ENCODE peak calls at places on chromosomes 7 and 10, in eight cellular contexts. X is stimulated activated CD4-positive, alpha-beta T cell treated with anti-CD3 and anti-CD28 coated beads, Interleukin-15, amount 100 ng/mL, for 24 hours; I is heart left ventricle; P is NCI-H1417; T is adipocyte; E is lower lobe of right lung; Q is astrocyte of the spinal cord; D is NCI-H2227 treated with DMSO at 0.1 percent for 48 hours. G is an unnamed sample.

GRCh38 chr7:104980969-104981670 is 32.9 kb upstream of the KMT2E start:
- DNase-seq in Q (peak; percentile 69), D (peak; percentile 88), T (peak; percentile 93), X (no peak), E (no peak), I (no peak), P (peak; percentile 82), G (peak; percentile 70)

GRCh38 chr7:77266162-77266807 is 66.7 kb upstream of the FGL2 start:
- DNase-seq in I (no peak), E (no peak), X (peak; percentile 11), Q (no peak), D (no peak), P (no peak), T (no peak), G (no peak)

GRCh38 chr7:91288208-91288824 is 24.1 kb downstream of the FZD1 start:
- DNase-seq in P (peak; percentile 49), Q (no peak), T (no peak), D (no peak), E (no peak), X (peak; percentile 48), I (peak; percentile 45), G (peak; percentile 1)

GRCh38 chr10:133324198-133324792 is 12.4 kb downstream of the CALY start:
- DNase-seq in E (peak; percentile 75), Q (peak; percentile 20), X (peak; percentile 78), P (peak; percentile 75), D (peak; percentile 69), T (peak; percentile 64), I (no peak), G (peak; percentile 43)

GRCh38 chr10:128693493-128694132 is 567.4 kb upstream of the MKI67 start:
- DNase-seq in E (no peak), X (no peak), Q (no peak), T (no peak), D (no peak), I (no peak), P (no peak), G (no peak)

GRCh38 chr10:110274629-110275028 is 30.1 kb downstream of the SMNDC1 start:
- DNase-seq in P (no peak), D (no peak), I (no peak), E (no peak), Q (no peak), T (no peak), X (no peak), G (no peak)

GRCh38 chr7:128450913-128451312 is 4.8 kb upstream of the HILPDA start:
- DNase-seq in Q (no peak), P (no peak), I (no peak), D (no peak), E (no peak), X (no peak), T (no peak), G (no peak)

GRCh38 chr10:14588084-14588937 is 186.4 kb downstream of the FAM107B start:
- DNase-seq in I (no peak), E (no peak), P (no peak), D (no peak), X (peak; percentile 75), T (peak; percentile 97), Q (peak; percentile 84), G (peak; percentile 99)

GRCh38 chr10:86942441-86943315 is 14.7 kb downstream of the MMRN2 start:
- DNase-seq in P (no peak), X (no peak), E (no peak), Q (no peak), D (no peak), I (no peak), T (no peak), G (no peak)

GRCh38 chr7:107684947-107685463 is 24.4 kb downstream of the SLC26A4 start:
- DNase-seq in X (no peak), D (no peak), I (no peak), E (no peak), P (no peak), Q (no peak), T (no peak), G (no peak)

GRCh38 chr7:95755277-95755934 is 16.9 kb upstream of the DYNC1I1 start:
- DNase-seq in D (peak; percentile 81), P (no peak), I (no peak), E (no peak), T (no peak), X (no peak), Q (no peak), G (no peak)

GRCh38 chr7:152588350-152588749 is 87.6 kb downstream of the XRCC2 start:
- DNase-seq in P (no peak), Q (peak; percentile 9), T (peak; percentile 76), I (no peak), X (no peak), E (no peak), D (no peak), G (peak; percentile 77)

GRCh38 chr7:42886129-42886528 is 25.7 kb downstream of the C7orf25 start:
- DNase-seq in X (no peak), D (no peak), I (no peak), E (no peak), P (no peak), Q (no peak), T (peak; percentile 38), G (peak; percentile 33)

GRCh38 chr7:2321020-2321419 is 6.8 kb upstream of the SNX8 start:
- DNase-seq in Q (no peak), T (no peak), D (no peak), P (peak; percentile 9), X (no peak), I (no peak), E (no peak), G (peak; percentile 35)

GRCh38 chr10:70743430-70743788 is 41.8 kb downstream of the TBATA start:
- DNase-seq in T (no peak), P (no peak), Q (no peak), X (no peak), D (no peak), I (no peak), E (peak; percentile 35), G (no peak)

GRCh38 chr10:1242975-1243374 is 186.8 kb downstream of the WDR37 start:
- DNase-seq in X (no peak), P (no peak), E (no peak), T (no peak), I (no peak), D (no peak), Q (no peak), G (no peak)

GRCh38 chr7:5354460-5355279 is 69.0 kb downstream of the TNRC18 start:
- DNase-seq in D (no peak), X (no peak), P (peak; percentile 55), Q (no peak), I (peak; percentile 76), E (no peak), T (peak; percentile 17), G (peak; percentile 66)

GRCh38 chr10:19921300-19922140 is 105.3 kb downstream of the PLXDC2 start:
- DNase-seq in D (no peak), T (no peak), X (no peak), Q (peak; percentile 62), E (no peak), I (no peak), P (no peak), G (peak; percentile 83)

GRCh38 chr10:26488344-26488743 is 50.2 kb downstream of the APBB1IP start:
- DNase-seq in T (no peak), D (no peak), E (no peak), I (no peak), X (peak; percentile 51), Q (peak; percentile 43), P (no peak), G (peak; percentile 4)

GRCh38 chr10:132321726-132322125 is 10.3 kb upstream of the LRRC27 start:
- DNase-seq in D (no peak), T (no peak), P (no peak), E (peak; percentile 11), I (no peak), Q (no peak), X (no peak), G (no peak)

GRCh38 chr10:102422586-102423129 is 2.0 kb downstream of the FBXL15 start:
- DNase-seq in P (peak; percentile 46), E (peak; percentile 92), D (peak; percentile 49), Q (peak; percentile 64), I (peak; percentile 78), X (peak; percentile 74), T (peak; percentile 86), G (peak; percentile 78)

GRCh38 chr7:138170298-138170697 is 94.0 kb downstream of the AKR1D1 start:
- DNase-seq in X (no peak), T (no peak), P (no peak), E (no peak), Q (no peak), I (no peak), D (no peak), G (no peak)

GRCh38 chr7:100859856-100860255 is 7.3 kb upstream of the TRIP6 start:
- DNase-seq in Q (no peak), P (no peak), E (no peak), D (no peak), I (no peak), T (no peak), X (no peak), G (no peak)

GRCh38 chr10:122636953-122637352 is 62.7 kb downstream of the C10orf120 start:
- DNase-seq in X (no peak), E (no peak), Q (no peak), T (no peak), I (peak; percentile 17), D (no peak), P (no peak), G (no peak)

GRCh38 chr7:86978804-86979506 is 80.5 kb downstream of the ELAPOR2 start:
- DNase-seq in E (no peak), T (no peak), I (no peak), P (no peak), Q (no peak), D (no peak), X (peak; percentile 8), G (no peak)

GRCh38 chr10:30562787-30563186 is 66.8 kb downstream of the LYZL2 start:
- DNase-seq in Q (no peak), D (no peak), T (no peak), E (no peak), I (no peak), P (no peak), X (peak; percentile 51), G (no peak)